ENCODE peak calls at places on chromosome 7, in five cellular contexts. One of them, this sample, is unnamed.

GRCh38 chr7:119197872-119198527 is 973.5 kb downstream of the ANKRD7 start:
- DNase-seq in HCT116: peak
- DNase-seq in uterus: no peak
- DNase-seq in ovary: no peak
- DNase-seq in adrenal gland: peak
- DNase-seq in this sample: no peak

GRCh38 chr7:157661611-157661975 is 324.8 kb downstream of the DNAJB6 start:
- DNase-seq in HCT116: no peak
- DNase-seq in uterus: no peak
- DNase-seq in ovary: peak
- DNase-seq in adrenal gland: no peak
- DNase-seq in this sample: no peak

GRCh38 chr7:43385856-43386255 is 197.1 kb upstream of the STK17A start:
- DNase-seq in HCT116: no peak
- DNase-seq in uterus: no peak
- DNase-seq in ovary: no peak
- DNase-seq in adrenal gland: no peak
- DNase-seq in this sample: no peak

GRCh38 chr7:155961241-155962190 is 149.3 kb upstream of the SHH start:
- DNase-seq in HCT116: peak
- DNase-seq in uterus: no peak
- DNase-seq in ovary: no peak
- DNase-seq in adrenal gland: no peak
- DNase-seq in this sample: peak

GRCh38 chr7:37833107-37833817 is 15.1 kb upstream of the NME8 start:
- DNase-seq in HCT116: peak
- DNase-seq in uterus: peak
- DNase-seq in ovary: peak
- DNase-seq in adrenal gland: peak
- DNase-seq in this sample: no peak

GRCh38 chr7:33325754-33326484 is 196.6 kb downstream of the BBS9 start:
- DNase-seq in HCT116: no peak
- DNase-seq in uterus: no peak
- DNase-seq in ovary: no peak
- DNase-seq in adrenal gland: no peak
- DNase-seq in this sample: no peak

GRCh38 chr7:353746-354325 is 63.9 kb downstream of the FOXL3 start:
- DNase-seq in HCT116: no peak
- DNase-seq in uterus: no peak
- DNase-seq in ovary: no peak
- DNase-seq in adrenal gland: no peak
- DNase-seq in this sample: peak

GRCh38 chr7:132275384-132275783 is 300.9 kb downstream of the PLXNA4 start:
- DNase-seq in HCT116: no peak
- DNase-seq in uterus: no peak
- DNase-seq in ovary: no peak
- DNase-seq in adrenal gland: no peak
- DNase-seq in this sample: no peak

GRCh38 chr7:27427416-27427815 is 184.8 kb downstream of the EVX1 start:
- DNase-seq in HCT116: no peak
- DNase-seq in uterus: no peak
- DNase-seq in ovary: no peak
- DNase-seq in adrenal gland: no peak
- DNase-seq in this sample: no peak

GRCh38 chr7:124088590-124088989 is 55.7 kb upstream of the TMEM229A start:
- DNase-seq in HCT116: no peak
- DNase-seq in uterus: no peak
- DNase-seq in ovary: no peak
- DNase-seq in adrenal gland: no peak
- DNase-seq in this sample: no peak

GRCh38 chr7:151081170-151082101 is 827 bp upstream of the FASTK start:
- DNase-seq in HCT116: no peak
- DNase-seq in uterus: peak
- DNase-seq in ovary: peak
- DNase-seq in adrenal gland: peak
- DNase-seq in this sample: no peak

GRCh38 chr7:6653101-6653995 is 16.2 kb downstream of the ZNF316 start:
- DNase-seq in HCT116: no peak
- DNase-seq in uterus: no peak
- DNase-seq in ovary: no peak
- DNase-seq in adrenal gland: no peak
- DNase-seq in this sample: peak

GRCh38 chr7:6730343-6730633 is 23.5 kb upstream of the ZNF12 start:
- DNase-seq in HCT116: no peak
- DNase-seq in uterus: no peak
- DNase-seq in ovary: no peak
- DNase-seq in adrenal gland: no peak
- DNase-seq in this sample: no peak

GRCh38 chr7:138875794-138876193 is 77.8 kb upstream of the ATP6V0A4 start:
- DNase-seq in HCT116: no peak
- DNase-seq in uterus: no peak
- DNase-seq in ovary: no peak
- DNase-seq in adrenal gland: no peak
- DNase-seq in this sample: no peak

DNA sequence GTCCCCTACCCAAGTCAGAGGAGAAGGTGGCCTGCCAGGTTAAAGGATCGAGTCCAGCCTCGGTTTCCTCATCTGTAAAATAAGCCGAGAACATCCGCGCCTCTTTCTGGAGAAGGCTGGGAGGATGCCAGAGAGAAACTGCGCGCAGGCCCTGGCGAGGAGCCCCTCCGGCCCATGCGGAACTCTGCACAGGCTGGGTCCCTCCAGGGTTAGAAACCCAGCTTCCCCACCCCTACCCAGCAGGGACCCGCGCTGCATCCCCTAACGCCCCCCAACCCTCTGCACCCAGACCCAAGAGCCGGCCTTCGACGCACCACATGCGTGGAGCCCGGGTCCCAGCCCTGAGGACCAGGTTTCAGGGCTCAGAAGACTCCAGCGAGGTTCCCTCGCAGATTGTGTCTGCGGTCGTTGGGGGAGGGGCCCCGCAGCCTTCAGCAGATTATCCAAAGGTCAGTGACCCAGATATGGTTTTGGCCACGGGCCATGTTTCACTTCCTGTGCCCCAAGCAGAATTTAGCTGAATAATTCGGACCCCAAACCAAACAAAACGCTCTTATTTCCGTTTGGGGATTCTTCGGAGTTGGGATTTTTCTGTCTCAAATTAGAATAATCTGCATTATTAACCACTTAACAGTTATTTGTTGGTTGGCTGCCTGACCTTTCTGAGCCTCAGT is 167.8 kb downstream of the UBE2H start:
- DNase-seq in HCT116: no peak
- DNase-seq in uterus: no peak
- DNase-seq in ovary: no peak
- DNase-seq in adrenal gland: no peak
- DNase-seq in this sample: no peak
- H3K4me3 ChIP-seq in HCT116: no peak
- H3K4me3 ChIP-seq in uterus: no peak
- H3K4me3 ChIP-seq in ovary: no peak
- H3K4me3 ChIP-seq in adrenal gland: no peak
- H3K4me3 ChIP-seq in this sample: no peak

DNA sequence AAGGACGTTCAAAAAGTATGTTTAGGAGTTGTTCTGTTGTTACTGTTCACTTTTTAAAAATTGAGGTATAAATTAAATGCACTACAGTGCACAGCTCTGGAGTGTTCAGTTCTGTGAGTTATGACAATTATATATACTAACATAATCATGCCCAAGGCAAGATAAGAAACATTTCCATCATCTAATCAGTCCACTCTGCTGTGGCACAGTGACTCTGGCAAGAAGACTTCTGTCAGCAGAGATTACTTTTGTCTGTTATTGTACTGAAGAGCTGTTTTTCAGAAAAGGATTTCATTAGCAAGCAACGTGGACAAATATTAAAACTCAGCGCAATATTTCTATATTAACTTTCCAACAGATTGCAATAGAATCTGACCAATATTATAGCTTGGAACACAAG is 32.0 kb downstream of the ICA1 start:
- DNase-seq in HCT116: no peak
- DNase-seq in uterus: no peak
- DNase-seq in ovary: no peak
- DNase-seq in adrenal gland: no peak
- DNase-seq in this sample: no peak
- TF ChIP-seq POLR2A in HCT116: no peak
- TF ChIP-seq POLR2A in uterus: no peak
- TF ChIP-seq POLR2A in ovary: no peak
- TF ChIP-seq POLR2A in adrenal gland: no peak
- TF ChIP-seq POLR2A in this sample: no peak

DNA sequence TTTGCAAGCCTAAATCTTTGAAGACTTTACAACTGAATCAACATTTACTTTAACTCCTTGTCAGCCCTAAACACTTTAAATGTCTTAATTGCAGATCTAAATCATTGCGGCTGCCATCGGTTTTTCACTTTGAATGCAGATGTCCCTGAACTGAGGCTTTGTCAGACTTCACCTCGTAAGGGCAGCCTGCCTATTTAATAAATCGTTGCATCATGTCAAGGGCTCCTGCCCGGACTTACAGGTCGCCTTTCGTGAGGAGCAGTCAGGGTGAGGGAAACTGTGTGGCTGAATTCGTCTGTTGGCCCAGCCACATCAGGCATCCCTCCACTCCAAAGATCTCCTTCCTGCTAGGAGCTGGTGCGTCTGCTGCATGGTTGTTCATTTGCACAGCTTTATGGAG is 368.2 kb upstream of the NPVF start:
- DNase-seq in HCT116: no peak
- DNase-seq in uterus: no peak
- DNase-seq in ovary: no peak
- DNase-seq in adrenal gland: no peak
- DNase-seq in this sample: no peak
- H3K4me3 ChIP-seq in HCT116: no peak
- H3K4me3 ChIP-seq in uterus: no peak
- H3K4me3 ChIP-seq in ovary: no peak
- H3K4me3 ChIP-seq in adrenal gland: no peak
- H3K4me3 ChIP-seq in this sample: no peak

DNA sequence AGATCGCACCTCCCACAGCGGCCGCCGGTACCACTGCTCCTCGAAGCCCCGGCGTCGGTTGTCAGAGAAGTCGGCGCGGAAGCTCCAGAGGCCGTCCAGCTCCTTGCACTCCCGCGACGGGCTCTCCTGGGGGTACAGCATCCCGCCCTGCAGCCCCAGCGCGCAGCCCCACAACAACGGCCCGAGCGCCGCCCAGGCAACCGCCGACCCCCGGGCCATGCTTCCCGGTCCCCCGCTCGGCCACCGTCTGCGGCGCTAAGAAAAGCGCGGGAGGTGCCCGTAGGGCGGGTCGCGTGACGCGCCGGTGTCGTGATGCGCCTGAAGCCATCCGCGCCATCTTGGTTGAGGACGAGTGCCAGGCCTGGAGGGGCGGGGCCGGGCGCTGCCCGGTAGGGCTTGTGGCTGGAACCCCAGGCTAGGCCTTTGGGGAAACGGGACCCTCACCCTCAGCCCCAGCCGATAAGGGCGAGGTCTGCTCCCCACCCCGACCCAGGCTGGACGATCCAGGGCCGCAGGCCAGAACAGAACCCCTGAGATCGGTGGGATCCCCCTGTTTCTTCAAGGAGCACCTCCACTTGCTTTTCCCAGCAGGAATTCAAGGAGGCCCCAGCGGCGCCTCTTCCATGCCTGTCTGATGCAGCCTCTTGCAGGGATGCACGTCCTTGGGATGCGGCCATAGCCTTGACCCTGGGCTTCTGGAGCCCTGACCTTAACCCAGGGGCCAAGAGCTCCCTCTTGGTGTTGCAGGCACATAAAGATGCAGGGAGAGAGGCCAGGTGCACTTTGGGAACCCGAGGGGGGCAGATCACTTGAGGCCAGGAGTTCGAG is at the start of gene GUSB:
- DNase-seq in HCT116: peak
- DNase-seq in uterus: peak
- DNase-seq in ovary: peak
- DNase-seq in adrenal gland: peak
- DNase-seq in this sample: peak
- TF ChIP-seq POLR2A in HCT116: peak
- TF ChIP-seq POLR2A in uterus: peak
- TF ChIP-seq POLR2A in ovary: peak
- TF ChIP-seq POLR2A in adrenal gland: peak
- TF ChIP-seq POLR2A in this sample: no peak

DNA sequence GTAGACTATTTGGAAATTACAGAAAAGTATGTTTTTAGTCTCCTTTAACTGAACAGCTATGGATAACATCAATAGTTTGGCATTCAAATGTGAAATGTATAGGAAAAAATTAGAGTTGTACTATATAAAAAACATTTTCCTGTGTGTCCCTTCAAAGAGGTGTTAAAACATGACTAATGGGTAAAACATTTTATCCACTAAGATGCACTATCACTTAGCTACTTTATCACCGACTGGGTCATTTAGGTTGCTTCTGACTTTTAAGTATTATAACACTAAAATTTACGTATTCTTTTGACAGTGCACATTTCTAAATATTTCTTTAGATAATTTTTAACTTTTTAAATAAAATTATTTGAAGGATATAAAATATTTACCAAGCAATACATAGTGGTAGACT is 77.6 kb downstream of the UBE2H start:
- DNase-seq in HCT116: no peak
- DNase-seq in uterus: no peak
- DNase-seq in ovary: no peak
- DNase-seq in adrenal gland: no peak
- DNase-seq in this sample: no peak
- H3K4me3 ChIP-seq in HCT116: no peak
- H3K4me3 ChIP-seq in uterus: no peak
- H3K4me3 ChIP-seq in ovary: no peak
- H3K4me3 ChIP-seq in adrenal gland: no peak
- H3K4me3 ChIP-seq in this sample: no peak

DNA sequence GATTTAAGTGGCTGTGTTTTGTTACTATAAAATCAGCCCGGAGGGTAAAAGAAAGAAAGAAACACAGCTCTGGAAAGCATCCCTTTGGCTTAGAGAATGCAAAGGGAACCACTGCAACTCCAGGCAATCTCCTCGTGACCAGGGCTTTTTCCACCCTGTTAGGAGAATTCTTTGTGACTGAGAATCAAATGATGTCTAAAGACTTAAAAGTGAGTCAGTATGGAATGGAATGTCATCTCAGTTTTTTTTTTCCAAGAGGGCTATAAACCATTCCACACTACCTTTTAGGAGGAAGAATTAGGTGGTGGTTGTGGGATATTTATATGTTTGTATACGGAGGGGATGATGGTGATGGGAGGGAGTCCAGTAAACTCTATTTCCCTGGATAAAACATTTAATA is 334.7 kb downstream of the SUGCT start:
- DNase-seq in HCT116: no peak
- DNase-seq in uterus: no peak
- DNase-seq in ovary: no peak
- DNase-seq in adrenal gland: no peak
- DNase-seq in this sample: no peak
- TF ChIP-seq POLR2A in HCT116: no peak
- TF ChIP-seq POLR2A in uterus: no peak
- TF ChIP-seq POLR2A in ovary: no peak
- TF ChIP-seq POLR2A in adrenal gland: no peak
- TF ChIP-seq POLR2A in this sample: no peak